ENCODE peak calls at places on chromosome 22, in eight cellular contexts. O, H, F, Z, T, R, E and D are unnamed samples.

GRCh38 chr22:30312053-30312452 is 14.7 kb downstream of the TBC1D10A start:
- DNase-seq in O (no peak), H (no peak), F (peak), Z (no peak), T (no peak), R (no peak), E (no peak), D (peak)

GRCh38 chr22:39300198-39300830 is 19.1 kb downstream of the RPL3 start:
- DNase-seq in O (no peak), H (no peak), F (no peak), Z (no peak), T (no peak), R (peak), E (peak), D (no peak)

GRCh38 chr22:27238935-27239510 is 562.5 kb downstream of the MN1 start:
- DNase-seq in O (peak), H (no peak), F (peak), Z (no peak), T (no peak), R (peak), E (no peak), D (peak)

GRCh38 chr22:46072030-46072881 is 78.1 kb upstream of the PPARA start:
- DNase-seq in O (peak), H (peak), F (peak), Z (no peak), T (peak), R (no peak), E (no peak), D (peak)

GRCh38 chr22:46052801-46053562 is 76.0 kb upstream of the WNT7B start:
- DNase-seq in O (no peak), H (no peak), F (peak), Z (no peak), T (no peak), R (no peak), E (peak), D (peak)

GRCh38 chr22:16594026-16594425 is 1.4 kb upstream of the CCT8L2 start:
- DNase-seq in O (no peak), H (no peak), F (no peak), Z (no peak), T (no peak), R (no peak), E (no peak), D (no peak)

GRCh38 chr22:39576027-39576426 is 5.5 kb downstream of the CACNA1I start:
- DNase-seq in O (no peak), H (no peak), F (no peak), Z (no peak), T (no peak), R (no peak), E (no peak), D (no peak)

GRCh38 chr22:19576460-19577421 is 52.5 kb upstream of the CLDN5 start:
- DNase-seq in O (no peak), H (no peak), F (peak), Z (no peak), T (peak), R (no peak), E (no peak), D (peak)

GRCh38 chr22:39220897-39221850 is 23.6 kb downstream of the PDGFB start:
- DNase-seq in O (no peak), H (no peak), F (peak), Z (no peak), T (no peak), R (no peak), E (no peak), D (no peak)

GRCh38 chr22:45499746-45500145 is 2.9 kb upstream of the FBLN1 start:
- DNase-seq in O (no peak), H (no peak), F (no peak), Z (no peak), T (no peak), R (no peak), E (no peak), D (no peak)

GRCh38 chr22:30127749-30128166 is 47.5 kb downstream of the HORMAD2 start:
- DNase-seq in O (peak), H (no peak), F (no peak), Z (no peak), T (no peak), R (no peak), E (no peak), D (peak)

GRCh38 chr22:29587938-29588699 is 7.2 kb upstream of the NIPSNAP1 start:
- DNase-seq in O (peak), H (no peak), F (peak), Z (no peak), T (no peak), R (no peak), E (no peak), D (peak)

GRCh38 chr22:31036671-31037550 is 44.2 kb upstream of the SMTN start:
- DNase-seq in O (no peak), H (no peak), F (peak), Z (no peak), T (no peak), R (no peak), E (no peak), D (no peak)

GRCh38 chr22:49307071-49307830 is 520.4 kb downstream of the BRD1 start:
- DNase-seq in O (no peak), H (no peak), F (no peak), Z (no peak), T (no peak), R (no peak), E (no peak), D (no peak)

GRCh38 chr22:37229805-37230672 is 14.0 kb downstream of the RAC2 start:
- DNase-seq in O (no peak), H (peak), F (peak), Z (peak), T (peak), R (no peak), E (peak), D (peak)

GRCh38 chr22:35835998-35836691 is 118.5 kb downstream of the APOL5 start:
- DNase-seq in O (peak), H (no peak), F (peak), Z (no peak), T (no peak), R (peak), E (no peak), D (peak)

GRCh38 chr22:48205790-48206189 is 1443.3 kb downstream of the TBC1D22A start:
- DNase-seq in O (no peak), H (no peak), F (no peak), Z (no peak), T (no peak), R (no peak), E (no peak), D (no peak)

GRCh38 chr22:50485221-50486131 is 1.2 kb upstream of the MIOX start:
- DNase-seq in O (no peak), H (no peak), F (no peak), Z (no peak), T (no peak), R (no peak), E (no peak), D (no peak)

GRCh38 chr22:24580276-24580675 is 12.6 kb downstream of the LRRC75B start:
- DNase-seq in O (no peak), H (no peak), F (no peak), Z (no peak), T (no peak), R (no peak), E (no peak), D (peak)

GRCh38 chr22:47631571-47632102 is 869.2 kb downstream of the TBC1D22A start:
- DNase-seq in O (no peak), H (no peak), F (no peak), Z (no peak), T (no peak), R (no peak), E (no peak), D (no peak)

GRCh38 chr22:44344407-44344806 is 31.7 kb upstream of the SHISAL1 start:
- DNase-seq in O (no peak), H (no peak), F (no peak), Z (no peak), T (no peak), R (no peak), E (no peak), D (no peak)

GRCh38 chr22:36077261-36077660 is 48.6 kb upstream of the RBFOX2 start:
- DNase-seq in O (no peak), H (no peak), F (peak), Z (no peak), T (no peak), R (no peak), E (no peak), D (no peak)

GRCh38 chr22:23457586-23457985 is 122.5 kb downstream of the IGLL1 start:
- DNase-seq in O (no peak), H (no peak), F (peak), Z (no peak), T (no peak), R (no peak), E (peak), D (no peak)

GRCh38 chr22:37784829-37785495 is 22.8 kb upstream of the GCAT start:
- DNase-seq in O (no peak), H (no peak), F (no peak), Z (no peak), T (no peak), R (no peak), E (no peak), D (no peak)

GRCh38 chr22:47275479-47276218 is 513.2 kb downstream of the TBC1D22A start:
- DNase-seq in O (no peak), H (no peak), F (peak), Z (no peak), T (no peak), R (no peak), E (no peak), D (peak)

GRCh38 chr22:37742374-37743092 is 45.7 kb downstream of the TRIOBP start:
- DNase-seq in O (no peak), H (no peak), F (peak), Z (no peak), T (no peak), R (no peak), E (no peak), D (peak)

GRCh38 chr22:24772493-24773220 is 1.9 kb downstream of the PIWIL3 start:
- DNase-seq in O (no peak), H (no peak), F (peak), Z (no peak), T (no peak), R (peak), E (no peak), D (peak)

GRCh38 chr22:17079572-17079971 is 5.2 kb upstream of the IL17RA start:
- DNase-seq in O (no peak), H (no peak), F (no peak), Z (no peak), T (no peak), R (no peak), E (no peak), D (no peak)

GRCh38 chr22:49240016-49240380 is 587.7 kb downstream of the BRD1 start:
- DNase-seq in O (no peak), H (no peak), F (no peak), Z (no peak), T (no peak), R (no peak), E (no peak), D (no peak)

GRCh38 chr22:49524362-49524761 is 303.3 kb downstream of the BRD1 start:
- DNase-seq in O (no peak), H (no peak), F (no peak), Z (no peak), T (no peak), R (no peak), E (no peak), D (no peak)